ENCODE peak calls at places on chromosomes 1 and 21, in four cellular contexts. One of them, this sample, is unnamed.

GRCh38 chr1:22844621-22845020 is 128.0 kb downstream of the LACTBL1 start:
- DNase-seq in renal cortical epithelial cell: no peak
- DNase-seq in midbrain: no peak
- DNase-seq in astrocyte of the spinal cord: no peak
- DNase-seq in this sample: no peak

GRCh38 chr1:185603158-185603557 is 131.0 kb upstream of the HMCN1 start:
- DNase-seq in astrocyte of the spinal cord: no peak
- DNase-seq in midbrain: no peak
- DNase-seq in renal cortical epithelial cell: no peak
- DNase-seq in this sample: no peak

GRCh38 chr1:8430476-8430875 is 112.6 kb downstream of the SLC45A1 start:
- DNase-seq in renal cortical epithelial cell: no peak
- DNase-seq in midbrain: no peak
- DNase-seq in astrocyte of the spinal cord: no peak
- DNase-seq in this sample: no peak

GRCh38 chr1:198681247-198681646 is 42.4 kb downstream of the PTPRC start:
- DNase-seq in astrocyte of the spinal cord: peak
- DNase-seq in midbrain: no peak
- DNase-seq in renal cortical epithelial cell: peak
- DNase-seq in this sample: no peak

GRCh38 chr1:31299365-31299764 is 2.5 kb downstream of the ZCCHC17 start:
- DNase-seq in renal cortical epithelial cell: peak
- DNase-seq in midbrain: no peak
- DNase-seq in astrocyte of the spinal cord: no peak
- DNase-seq in this sample: no peak

GRCh38 chr1:114094303-114094663 is 59.4 kb downstream of the SYT6 start:
- DNase-seq in midbrain: no peak
- DNase-seq in renal cortical epithelial cell: no peak
- DNase-seq in astrocyte of the spinal cord: peak
- DNase-seq in this sample: no peak

GRCh38 chr1:10693497-10694273 is 102.8 kb downstream of the CASZ1 start:
- DNase-seq in renal cortical epithelial cell: no peak
- DNase-seq in astrocyte of the spinal cord: no peak
- DNase-seq in midbrain: peak
- DNase-seq in this sample: no peak

GRCh38 chr1:10832703-10833102 is 36.3 kb upstream of the CASZ1 start:
- DNase-seq in astrocyte of the spinal cord: no peak
- DNase-seq in renal cortical epithelial cell: no peak
- DNase-seq in midbrain: no peak
- DNase-seq in this sample: no peak

GRCh38 chr1:209825591-209826433 is 2.0 kb upstream of the UTP25 start:
- DNase-seq in renal cortical epithelial cell: no peak
- DNase-seq in astrocyte of the spinal cord: no peak
- DNase-seq in midbrain: no peak
- DNase-seq in this sample: no peak

GRCh38 chr21:44497641-44498243 is 42.3 kb downstream of the KRTAP10-1 start:
- DNase-seq in renal cortical epithelial cell: no peak
- DNase-seq in astrocyte of the spinal cord: no peak
- DNase-seq in midbrain: no peak
- DNase-seq in this sample: no peak

GRCh38 chr21:42341776-42342542 is 8.8 kb downstream of the TFF2 start:
- DNase-seq in astrocyte of the spinal cord: no peak
- DNase-seq in renal cortical epithelial cell: no peak
- DNase-seq in midbrain: no peak
- DNase-seq in this sample: no peak

GRCh38 chr1:197786280-197786679 is 11.0 kb upstream of the DENND1B start:
- DNase-seq in midbrain: no peak
- DNase-seq in renal cortical epithelial cell: no peak
- DNase-seq in astrocyte of the spinal cord: no peak
- DNase-seq in this sample: no peak

GRCh38 chr21:21436012-21436545 is 437.9 kb downstream of the NCAM2 start:
- DNase-seq in renal cortical epithelial cell: no peak
- DNase-seq in astrocyte of the spinal cord: peak
- DNase-seq in midbrain: no peak
- DNase-seq in this sample: no peak

GRCh38 chr1:195754874-195755273 is 853.4 kb downstream of the KCNT2 start:
- DNase-seq in midbrain: no peak
- DNase-seq in astrocyte of the spinal cord: peak
- DNase-seq in renal cortical epithelial cell: peak
- DNase-seq in this sample: no peak

GRCh38 chr1:218570456-218570855 is 225.3 kb downstream of the TGFB2 start:
- DNase-seq in renal cortical epithelial cell: no peak
- DNase-seq in midbrain: no peak
- DNase-seq in astrocyte of the spinal cord: no peak
- DNase-seq in this sample: no peak

GRCh38 chr1:89609781-89610456 is 23.0 kb upstream of the LRRC8C start:
- DNase-seq in astrocyte of the spinal cord: no peak
- DNase-seq in midbrain: peak
- DNase-seq in renal cortical epithelial cell: no peak
- DNase-seq in this sample: no peak

GRCh38 chr1:52055854-52056109 is 313 bp upstream of the BTF3L4 start:
- DNase-seq in renal cortical epithelial cell: no peak
- DNase-seq in midbrain: no peak
- DNase-seq in astrocyte of the spinal cord: no peak
- DNase-seq in this sample: no peak

GRCh38 chr21:27454234-27454633 is 487.3 kb upstream of the ADAMTS5 start:
- DNase-seq in midbrain: no peak
- DNase-seq in renal cortical epithelial cell: no peak
- DNase-seq in astrocyte of the spinal cord: no peak
- DNase-seq in this sample: no peak